ENCODE peak calls at places on chromosomes 6 and 20, in six cellular contexts. F is PC-3, U is prostate gland, X is suprapubic skin, R is IMR-90, O is hepatocyte. N is an unnamed sample.

GRCh38 chr6:89458720-89459119 is 25.8 kb downstream of the ANKRD6 start:
- DNase-seq in F (no peak), U (no peak), X (no peak), R (no peak), O (no peak), N (no peak)

GRCh38 chr6:32087574-32088486 is 21.3 kb downstream of the TNXB start:
- DNase-seq in F (peak), U (peak), X (peak), R (peak), O (peak), N (peak)

GRCh38 chr6:30200551-30201281 is 12.5 kb downstream of the TRIM26 start:
- DNase-seq in F (no peak), U (no peak), X (no peak), R (no peak), O (no peak), N (no peak)

GRCh38 chr6:131995924-131996323 is 44.8 kb upstream of the CCN2 start:
- DNase-seq in F (peak), U (no peak), X (no peak), R (peak), O (no peak), N (peak)

GRCh38 chr6:25387483-25387882 is 108.3 kb downstream of the CARMIL1 start:
- DNase-seq in F (no peak), U (no peak), X (no peak), R (no peak), O (no peak), N (no peak)

GRCh38 chr20:53165452-53165851 is 193.3 kb downstream of the TSHZ2 start:
- DNase-seq in F (no peak), U (no peak), X (no peak), R (no peak), O (no peak), N (no peak)

GRCh38 chr6:84804720-84805119 is 40.3 kb upstream of the TBX18 start:
- DNase-seq in F (peak), U (no peak), X (no peak), R (no peak), O (no peak), N (no peak)

GRCh38 chr6:50007821-50008220 is 14.0 kb downstream of the DEFB110 start:
- DNase-seq in F (peak), U (no peak), X (no peak), R (peak), O (no peak), N (peak)

GRCh38 chr6:11497881-11498280 is 39.7 kb upstream of the TMEM170B start:
- DNase-seq in F (no peak), U (no peak), X (no peak), R (no peak), O (no peak), N (no peak)

GRCh38 chr6:111995409-111995808 is 58.5 kb upstream of the CCN6 start:
- DNase-seq in F (peak), U (no peak), X (no peak), R (no peak), O (no peak), N (no peak)

GRCh38 chr6:118468682-118469465 is 79.2 kb upstream of the PLN start:
- DNase-seq in F (peak), U (peak), X (no peak), R (peak), O (peak), N (no peak)

GRCh38 chr6:131250121-131250520 is 114.9 kb downstream of the AKAP7 start:
- DNase-seq in F (peak), U (peak), X (peak), R (peak), O (peak), N (peak)

GRCh38 chr6:28269492-28269891 is 2.5 kb downstream of the ZSCAN26 start:
- DNase-seq in F (peak), U (no peak), X (no peak), R (peak), O (peak), N (peak)

GRCh38 chr20:62792940-62793756 is 3.1 kb upstream of the MRGBP start:
- DNase-seq in F (no peak), U (no peak), X (no peak), R (no peak), O (no peak), N (no peak)

GRCh38 chr6:90478278-90478677 is 108.6 kb downstream of the MAP3K7 start:
- DNase-seq in F (no peak), U (no peak), X (no peak), R (no peak), O (peak), N (no peak)

GRCh38 chr6:68127066-68127465 is 508.0 kb upstream of the ADGRB3 start:
- DNase-seq in F (no peak), U (no peak), X (no peak), R (no peak), O (no peak), N (no peak)

GRCh38 chr6:105981002-105981887 is 104.9 kb upstream of the PRDM1 start:
- DNase-seq in F (no peak), U (no peak), X (no peak), R (no peak), O (no peak), N (no peak)

GRCh38 chr6:149716584-149716983 is 1.3 kb downstream of the LATS1 start:
- DNase-seq in F (peak), U (no peak), X (no peak), R (peak), O (no peak), N (peak)

GRCh38 chr6:127192911-127193503 is 73.7 kb upstream of the RNF146 start:
- DNase-seq in F (no peak), U (no peak), X (no peak), R (peak), O (no peak), N (peak)

GRCh38 chr6:127188752-127189151 is 70.3 kb downstream of the RSPO3 start:
- DNase-seq in F (no peak), U (no peak), X (no peak), R (no peak), O (no peak), N (no peak)

GRCh38 chr6:127191716-127192115 is 73.2 kb downstream of the RSPO3 start:
- DNase-seq in F (no peak), U (no peak), X (no peak), R (peak), O (no peak), N (no peak)

GRCh38 chr6:127186889-127187288 is 68.4 kb downstream of the RSPO3 start:
- DNase-seq in F (peak), U (no peak), X (peak), R (no peak), O (peak), N (no peak)

DNA sequence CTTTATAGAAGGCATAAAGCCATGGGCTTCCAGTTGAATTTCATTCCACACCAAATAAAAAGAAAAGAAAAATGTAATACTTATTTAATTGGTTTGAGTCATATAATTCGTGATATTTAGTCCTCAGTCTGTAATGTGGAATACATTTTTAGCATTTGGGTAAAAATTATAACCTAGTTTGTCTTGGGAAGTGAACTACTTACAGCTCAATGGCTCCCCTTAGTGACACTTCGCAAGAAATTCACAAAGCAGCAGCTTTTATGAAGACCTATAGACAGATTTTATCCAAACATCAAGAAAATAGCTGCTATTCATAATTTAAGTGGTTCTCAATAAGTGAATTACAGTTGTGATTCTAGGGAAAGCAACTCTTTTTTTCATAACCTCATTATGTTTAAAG is 72.1 kb downstream of the RSPO3 start:
- DNase-seq in F (peak), U (no peak), X (no peak), R (peak), O (peak), N (peak)
- TF ChIP-seq CTCF in F (peak), U (no peak), X (no peak), R (peak), O (peak), N (peak)

GRCh38 chr20:48903705-48904104 is 17.8 kb upstream of the ARFGEF2 start:
- DNase-seq in F (no peak), U (no peak), X (no peak), R (no peak), O (no peak), N (no peak)

GRCh38 chr20:48906221-48906877 is 15.2 kb upstream of the ARFGEF2 start:
- DNase-seq in F (peak), U (no peak), X (no peak), R (no peak), O (no peak), N (no peak)

GRCh38 chr20:48905322-48905647 is 16.2 kb upstream of the ARFGEF2 start:
- DNase-seq in F (no peak), U (no peak), X (no peak), R (no peak), O (no peak), N (no peak)

GRCh38 chr20:48901326-48901725 is 20.2 kb upstream of the ARFGEF2 start:
- DNase-seq in F (no peak), U (no peak), X (no peak), R (no peak), O (no peak), N (no peak)

GRCh38 chr20:48904566-48905321 is 16.8 kb upstream of the ARFGEF2 start:
- DNase-seq in F (peak), U (peak), X (no peak), R (peak), O (peak), N (peak)
- H3K4me3 ChIP-seq in F (peak), U (no peak), X (no peak), R (no peak), O (no peak), N (no peak)

GRCh38 chr20:24531202-24531601 is 61.8 kb downstream of the SYNDIG1 start:
- DNase-seq in F (no peak), U (no peak), X (no peak), R (no peak), O (no peak), N (no peak)

GRCh38 chr20:24534282-24534681 is 64.9 kb downstream of the SYNDIG1 start:
- DNase-seq in F (no peak), U (no peak), X (no peak), R (no peak), O (no peak), N (no peak)

GRCh38 chr20:24535956-24536730 is 66.7 kb downstream of the SYNDIG1 start:
- DNase-seq in F (no peak), U (no peak), X (no peak), R (no peak), O (no peak), N (no peak)

GRCh38 chr20:24531626-24532419 is 62.4 kb downstream of the SYNDIG1 start:
- DNase-seq in F (no peak), U (no peak), X (no peak), R (no peak), O (no peak), N (no peak)

GRCh38 chr20:24533449-24533848 is 64.0 kb downstream of the SYNDIG1 start:
- DNase-seq in F (no peak), U (no peak), X (no peak), R (no peak), O (no peak), N (no peak)
- TF ChIP-seq CTCF in F (peak), U (no peak), X (no peak), R (no peak), O (no peak), N (no peak)

DNA sequence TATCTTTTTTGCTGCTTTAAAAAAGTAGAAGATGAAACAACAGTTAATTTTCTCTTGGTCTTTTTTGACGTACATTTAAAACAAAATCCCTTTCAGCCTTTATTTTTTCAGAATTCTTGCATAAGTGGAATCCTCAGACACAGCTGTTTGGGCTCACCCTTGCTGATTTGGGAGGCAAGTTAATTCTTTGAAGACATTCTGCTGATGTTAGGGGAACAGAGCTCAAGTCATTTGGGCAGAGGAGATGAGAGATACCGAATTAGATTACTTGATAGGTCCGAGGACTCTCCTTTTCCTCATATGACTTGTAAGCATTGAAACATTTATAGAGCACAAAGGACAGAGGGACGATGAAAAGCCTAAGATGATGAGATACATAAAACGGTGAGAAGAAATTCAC is 567.9 kb upstream of the CITED2 start:
- DNase-seq in F (no peak), U (no peak), X (no peak), R (no peak), O (no peak), N (peak)
- H3K4me3 ChIP-seq in F (no peak), U (no peak), X (no peak), R (no peak), O (no peak), N (no peak)

GRCh38 chr20:25083141-25083772 is 1.3 kb upstream of the VSX1 start:
- DNase-seq in F (no peak), U (no peak), X (no peak), R (no peak), O (no peak), N (no peak)

GRCh38 chr20:25083773-25084615 is 2.1 kb upstream of the VSX1 start:
- DNase-seq in F (no peak), U (no peak), X (no peak), R (no peak), O (peak), N (no peak)

GRCh38 chr20:25082498-25082873 is 545 bp upstream of the VSX1 start:
- DNase-seq in F (no peak), U (no peak), X (no peak), R (no peak), O (no peak), N (no peak)

GRCh38 chr20:25085756-25086495 is 4.0 kb upstream of the VSX1 start:
- DNase-seq in F (no peak), U (no peak), X (no peak), R (no peak), O (no peak), N (no peak)

GRCh38 chr20:25084616-25085187 is 2.8 kb upstream of the VSX1 start:
- DNase-seq in F (no peak), U (no peak), X (no peak), R (no peak), O (no peak), N (no peak)
- TF ChIP-seq CTCF in F (no peak), U (no peak), X (no peak), R (no peak), O (no peak), N (no peak)

DNA sequence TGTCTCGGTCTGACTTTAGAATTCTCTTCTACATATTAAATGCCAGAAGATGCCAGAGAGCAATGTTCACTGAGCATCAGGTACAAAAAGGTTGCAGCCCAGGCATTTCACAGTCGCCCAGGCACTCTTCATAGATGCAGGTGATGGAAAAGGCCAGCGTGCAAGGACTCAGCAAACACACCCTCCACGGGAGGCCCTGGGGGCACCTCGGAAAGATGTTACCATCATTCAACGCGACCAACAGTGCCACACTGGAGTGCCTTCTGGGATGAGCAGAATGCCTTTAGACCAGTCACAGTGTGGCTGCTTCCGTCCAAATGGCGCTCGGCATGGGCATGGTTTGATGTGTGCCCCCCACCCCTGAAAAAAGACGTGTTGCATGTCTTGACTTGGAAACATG is 4.5 kb upstream of the RAMACL start:
- DNase-seq in F (no peak), U (no peak), X (no peak), R (no peak), O (no peak), N (no peak)
- H3K4me3 ChIP-seq in F (no peak), U (no peak), X (no peak), R (no peak), O (no peak), N (no peak)

N was measured in fibroblast of villous mesenchyme.